ENCODE peak calls at places on chromosomes 2 and 18, in six cellular contexts. P is nephron progenitor cell; K is hypothalamus; W is activated CD8-positive, alpha-beta memory T cell treated with anti-CD3 and anti-CD28 coated beads, Interleukin-2, amount 50 U/mL, for 4 hours; H is AG08396; D is heart right ventricle. M is an unnamed sample.

GRCh38 chr2:180966378-180966777 is 14.0 kb upstream of the UBE2E3 start:
- DNase-seq in P (no peak), K (no peak), W (no peak), H (no peak), D (no peak), M (no peak)

GRCh38 chr2:40213071-40213470 is 238.8 kb downstream of the SLC8A1 start:
- DNase-seq in P (no peak), K (no peak), W (no peak), H (peak; percentile 29), D (no peak), M (no peak)

GRCh38 chr2:217920879-217921603 is 81.8 kb downstream of the TNS1 start:
- DNase-seq in P (no peak), K (no peak), W (no peak), H (no peak), D (peak; percentile 72), M (no peak)

GRCh38 chr18:79588636-79589481 is 90.7 kb upstream of the CTDP1 start:
- DNase-seq in P (peak; percentile 29), K (no peak), W (no peak), H (peak; percentile 87), D (peak; percentile 86), M (peak; percentile 24)

GRCh38 chr2:189179607-189179979 is at the start of gene COL5A2:
- DNase-seq in P (peak; percentile 35), K (no peak), W (no peak), H (peak; percentile 60), D (peak; percentile 50), M (no peak)

GRCh38 chr2:60463249-60463648 is 90.2 kb downstream of the BCL11A start:
- DNase-seq in P (no peak), K (no peak), W (no peak), H (no peak), D (peak; percentile 44), M (no peak)

GRCh38 chr2:96248624-96249023 is 17.2 kb downstream of the TMEM127 start:
- DNase-seq in P (no peak), K (no peak), W (no peak), H (no peak), D (no peak), M (no peak)

GRCh38 chr2:174815524-174815923 is 51.3 kb upstream of the CHRNA1 start:
- DNase-seq in P (no peak), K (no peak), W (no peak), H (no peak), D (no peak), M (no peak)

GRCh38 chr2:128315122-128315828 is 3.4 kb downstream of the HS6ST1 start:
- DNase-seq in P (no peak), K (no peak), W (no peak), H (no peak), D (no peak), M (no peak)

GRCh38 chr2:231715988-231716616 is 7.8 kb downstream of the PTMA start:
- DNase-seq in P (no peak), K (no peak), W (no peak), H (peak; percentile 32), D (no peak), M (no peak)

GRCh38 chr18:33495278-33495677 is 54.8 kb upstream of the CCDC178 start:
- DNase-seq in P (peak; percentile 29), K (no peak), W (no peak), H (no peak), D (no peak), M (no peak)

M was measured in GOT3.